ENCODE peak calls at places on chromosomes 12 and 14, in ten cellular contexts. E is stimulated activated CD4-positive, alpha-beta T cell treated with anti-CD3 and anti-CD28 coated beads, Interleukin-1b, Interleukin-23, amount 100 ng/mL, for 1 hour; K is fibroblast of the conjunctiva; B is activated T-cell treated with anti-CD3 and anti-CD28 coated beads, Interleukin-2, amount 50 U/mL, for 1 hour; U is HuH-7.5; H is IMR-90; N is NCI-H82; P is bronchial epithelial cell; A is cardiac fibroblast; G is EL. Z is an unnamed sample.

GRCh38 chr12:64674367-64674922 is 64.2 kb downstream of the RASSF3 start:
- DNase-seq in H (no peak), K (no peak), B (peak), P (no peak), A (no peak), N (no peak), U (no peak), E (no peak), G (no peak), Z (peak)

GRCh38 chr14:24088095-24088494 is 6.0 kb upstream of the PCK2 start:
- DNase-seq in E (no peak), K (no peak), H (no peak), P (no peak), N (no peak), G (no peak), A (no peak), B (no peak), U (no peak), Z (no peak)

GRCh38 chr14:91317381-91318313 is 73.1 kb upstream of the GPR68 start:
- DNase-seq in A (peak), K (no peak), P (peak), B (peak), G (no peak), U (no peak), H (no peak), N (no peak), E (peak), Z (peak)

GRCh38 chr12:28440209-28440608 is 250.0 kb downstream of the CCDC91 start:
- DNase-seq in G (no peak), A (no peak), H (no peak), U (no peak), B (no peak), E (no peak), P (no peak), K (no peak), N (no peak), Z (no peak)

GRCh38 chr14:70955543-70956480 is 48.6 kb downstream of the PCNX1 start:
- DNase-seq in E (no peak), B (peak), A (peak), P (peak), H (peak), G (peak), U (no peak), N (peak), K (peak), Z (peak)

GRCh38 chr12:50641566-50641965 is 122.3 kb upstream of the ATF1 start:
- DNase-seq in P (peak), H (no peak), K (no peak), G (no peak), U (no peak), B (no peak), N (no peak), A (no peak), E (no peak), Z (no peak)

GRCh38 chr12:117130806-117131205 is 31.6 kb upstream of the TESC start:
- DNase-seq in U (no peak), P (no peak), H (no peak), N (peak), E (no peak), B (no peak), K (no peak), A (no peak), G (no peak), Z (no peak)

GRCh38 chr14:53380041-53380440 is 226.9 kb upstream of the DDHD1 start:
- DNase-seq in H (no peak), A (no peak), B (no peak), K (no peak), N (no peak), U (no peak), G (no peak), E (no peak), P (no peak), Z (no peak)

GRCh38 chr14:88614218-88614907 is 51.5 kb downstream of the ZC3H14 start:
- DNase-seq in E (no peak), K (peak), U (no peak), H (peak), B (no peak), N (no peak), G (peak), P (peak), A (peak), Z (no peak)

GRCh38 chr12:11652351-11653040 is 3.0 kb downstream of the ETV6 start:
- DNase-seq in G (peak), H (peak), B (no peak), U (no peak), K (no peak), A (peak), E (no peak), P (peak), N (no peak), Z (no peak)

GRCh38 chr12:12081836-12082497 is 11.2 kb downstream of the BCL2L14 start:
- DNase-seq in N (peak), A (peak), B (no peak), P (peak), K (peak), U (no peak), H (peak), G (peak), E (no peak), Z (no peak)

GRCh38 chr14:80996049-80996901 is 40.9 kb downstream of the TSHR start:
- DNase-seq in A (peak), U (peak), N (peak), K (peak), B (no peak), G (peak), H (peak), P (peak), E (no peak), Z (peak)

GRCh38 chr14:54652188-54652889 is 85.4 kb downstream of the SAMD4A start:
- DNase-seq in N (no peak), E (no peak), K (peak), B (no peak), P (peak), U (peak), H (peak), G (peak), A (peak), Z (no peak)

GRCh38 chr12:47307680-47308399 is 228.1 kb upstream of the AMIGO2 start:
- DNase-seq in G (peak), K (peak), H (peak), N (peak), P (peak), U (peak), E (no peak), A (peak), B (peak), Z (peak)

GRCh38 chr12:15193927-15194326 is 27.3 kb downstream of the RERG start:
- DNase-seq in U (no peak), G (no peak), N (no peak), B (no peak), E (no peak), A (peak), K (no peak), H (no peak), P (peak), Z (no peak)

GRCh38 chr14:87869619-87870583 is 123.1 kb downstream of the GALC start:
- DNase-seq in A (peak), U (no peak), E (no peak), K (peak), P (peak), G (peak), B (no peak), H (peak), N (no peak), Z (no peak)

GRCh38 chr12:119665164-119665929 is 2.6 kb upstream of the PRKAB1 start:
- DNase-seq in E (no peak), P (no peak), H (no peak), A (no peak), N (no peak), G (no peak), U (no peak), B (no peak), K (no peak), Z (no peak)

Z was measured in stimulated activated naive CD4-positive, alpha-beta T cell.